ENCODE peak calls at places on chromosomes 11 and 22, in eight cellular contexts. Q, D, S, Z, I, X, O and J are unnamed samples.

GRCh38 chr11:103215812-103216211 is 106.6 kb downstream of the DYNC2H1 start:
- DNase-seq in Q (no peak), S (no peak), I (no peak), X (no peak), D (no peak), Z (no peak), O (peak; percentile 9), J (no peak)

GRCh38 chr11:68939583-68940555 is 36.2 kb downstream of the IGHMBP2 start:
- DNase-seq in S (no peak), Q (no peak), D (no peak), I (no peak), O (no peak), Z (no peak), X (no peak), J (no peak)

GRCh38 chr11:108895579-108896480 is 231.0 kb downstream of the DDX10 start:
- DNase-seq in X (no peak), S (no peak), O (peak; percentile 95), D (no peak), Z (peak; percentile 60), I (peak; percentile 44), Q (no peak), J (no peak)

GRCh38 chr22:49093192-49093880 is 734.3 kb downstream of the BRD1 start:
- DNase-seq in X (no peak), D (no peak), O (no peak), S (no peak), I (no peak), Q (no peak), Z (no peak), J (no peak)

GRCh38 chr11:27412192-27412691 is 49.2 kb upstream of the CCDC34 start:
- DNase-seq in X (no peak), O (no peak), I (no peak), S (no peak), D (no peak), Z (no peak), Q (no peak), J (no peak)

GRCh38 chr22:29114392-29114791 is 41.6 kb downstream of the KREMEN1 start:
- DNase-seq in X (no peak), O (no peak), Q (no peak), Z (no peak), S (no peak), I (no peak), D (no peak), J (no peak)

GRCh38 chr11:126359431-126360048 is 4.1 kb downstream of the ST3GAL4 start:
- DNase-seq in X (peak; percentile 78), I (peak; percentile 88), S (no peak), O (no peak), Z (peak; percentile 56), D (no peak), Q (no peak), J (no peak)

GRCh38 chr11:3165916-3166267 is 782 bp upstream of the OSBPL5 start:
- DNase-seq in Q (no peak), I (no peak), X (no peak), D (peak; percentile 0), Z (no peak), S (no peak), O (no peak), J (no peak)

GRCh38 chr11:26929806-26930517 is 64.0 kb upstream of the FIBIN start:
- DNase-seq in S (no peak), D (no peak), O (no peak), Q (no peak), I (peak; percentile 32), X (no peak), Z (no peak), J (no peak)

GRCh38 chr11:70364745-70365535 is 33.4 kb upstream of the CTTN start:
- DNase-seq in O (no peak), Q (no peak), I (no peak), Z (no peak), S (no peak), X (no peak), D (no peak), J (no peak)

GRCh38 chr11:56716379-56716854 is 17.5 kb downstream of the OR9G1 start:
- DNase-seq in O (peak; percentile 66), Z (no peak), Q (no peak), X (no peak), I (no peak), D (no peak), S (no peak), J (no peak)

GRCh38 chr11:12827929-12828812 is 153.9 kb downstream of the TEAD1 start:
- DNase-seq in O (peak; percentile 69), Z (peak; percentile 85), D (peak; percentile 71), X (no peak), S (peak; percentile 59), I (peak; percentile 68), Q (no peak), J (peak; percentile 67)

GRCh38 chr11:134537941-134538340 is 125.9 kb upstream of the B3GAT1 start:
- DNase-seq in X (peak; percentile 34), S (no peak), Z (no peak), D (no peak), I (no peak), Q (no peak), O (no peak), J (no peak)

GRCh38 chr11:99370557-99371200 is 349.9 kb downstream of the CNTN5 start:
- DNase-seq in S (peak; percentile 70), Q (peak; percentile 3), O (peak; percentile 75), D (peak; percentile 65), X (no peak), Z (peak; percentile 80), I (peak; percentile 15), J (no peak)

GRCh38 chr22:38867496-38868285 is 4.3 kb downstream of the CBX6 start:
- DNase-seq in D (no peak), Q (no peak), X (no peak), I (no peak), Z (no peak), S (no peak), O (no peak), J (no peak)

GRCh38 chr22:50305658-50306566 is 1.5 kb downstream of the PLXNB2 start:
- DNase-seq in O (peak; percentile 92), X (peak; percentile 85), Z (peak; percentile 98), I (peak; percentile 98), D (peak; percentile 57), S (peak; percentile 79), Q (peak; percentile 86), J (peak; percentile 92)

GRCh38 chr11:14179126-14179820 is 179.7 kb downstream of the RRAS2 start:
- DNase-seq in Z (peak; percentile 11), O (no peak), I (peak; percentile 89), X (no peak), Q (no peak), S (no peak), D (no peak), J (no peak)

GRCh38 chr22:22386602-22387385 is 121.7 kb downstream of the ZNF280B start:
- DNase-seq in D (no peak), I (no peak), Z (no peak), S (no peak), X (peak; percentile 80), Q (no peak), O (no peak), J (no peak)

GRCh38 chr11:15289718-15290117 is 175.0 kb downstream of the INSC start:
- DNase-seq in O (no peak), Z (no peak), D (no peak), Q (no peak), X (peak; percentile 79), S (no peak), I (no peak), J (no peak)

GRCh38 chr22:43482310-43482625 is 70.5 kb downstream of the MPPED1 start:
- DNase-seq in Z (no peak), X (no peak), Q (no peak), I (no peak), D (no peak), O (no peak), S (no peak), J (no peak)

GRCh38 chr11:8768625-8769333 is 86.2 kb downstream of the RPL27A start:
- DNase-seq in Z (peak; percentile 63), Q (peak; percentile 63), S (peak; percentile 61), X (no peak), D (no peak), I (peak; percentile 91), O (peak; percentile 79), J (no peak)

GRCh38 chr11:75182652-75183051 is 31.7 kb downstream of the SLCO2B1 start:
- DNase-seq in Z (no peak), O (no peak), X (no peak), D (no peak), Q (no peak), S (no peak), I (no peak), J (no peak)

GRCh38 chr11:130705670-130706421 is 210.4 kb downstream of the SNX19 start:
- DNase-seq in X (no peak), D (no peak), S (no peak), O (peak; percentile 38), I (peak; percentile 40), Z (no peak), Q (no peak), J (no peak)

GRCh38 chr11:35127619-35128018 is 11.4 kb upstream of the CD44 start:
- DNase-seq in S (no peak), X (no peak), D (no peak), I (no peak), Z (no peak), O (no peak), Q (no peak), J (no peak)

GRCh38 chr11:64007160-64007628 is 21.0 kb downstream of the OTUB1 start:
- DNase-seq in S (no peak), Q (no peak), D (peak; percentile 49), Z (peak; percentile 10), I (peak; percentile 21), O (peak; percentile 56), X (peak; percentile 37), J (no peak)
- H3K4me3 ChIP-seq in S (peak overlapping the region; percentile 12), Q (peak overlapping the region; percentile 23), D (no peak overlapping the region), Z (no peak overlapping the region), I (peak overlapping the region; percentile 35), O (peak overlapping the region; percentile 54), X (no peak overlapping the region), J (no peak overlapping the region)

GRCh38 chr11:72719144-72719543 is 33.1 kb downstream of the ARAP1 start:
- DNase-seq in S (no peak), Q (no peak), Z (peak; percentile 55), D (peak; percentile 44), I (peak; percentile 48), O (no peak), X (no peak), J (no peak)
- H3K4me3 ChIP-seq in S (no peak overlapping the region), Q (no peak overlapping the region), Z (no peak overlapping the region), D (no peak overlapping the region), I (no peak overlapping the region), O (no peak overlapping the region), X (no peak overlapping the region), J (no peak overlapping the region)

DNA sequence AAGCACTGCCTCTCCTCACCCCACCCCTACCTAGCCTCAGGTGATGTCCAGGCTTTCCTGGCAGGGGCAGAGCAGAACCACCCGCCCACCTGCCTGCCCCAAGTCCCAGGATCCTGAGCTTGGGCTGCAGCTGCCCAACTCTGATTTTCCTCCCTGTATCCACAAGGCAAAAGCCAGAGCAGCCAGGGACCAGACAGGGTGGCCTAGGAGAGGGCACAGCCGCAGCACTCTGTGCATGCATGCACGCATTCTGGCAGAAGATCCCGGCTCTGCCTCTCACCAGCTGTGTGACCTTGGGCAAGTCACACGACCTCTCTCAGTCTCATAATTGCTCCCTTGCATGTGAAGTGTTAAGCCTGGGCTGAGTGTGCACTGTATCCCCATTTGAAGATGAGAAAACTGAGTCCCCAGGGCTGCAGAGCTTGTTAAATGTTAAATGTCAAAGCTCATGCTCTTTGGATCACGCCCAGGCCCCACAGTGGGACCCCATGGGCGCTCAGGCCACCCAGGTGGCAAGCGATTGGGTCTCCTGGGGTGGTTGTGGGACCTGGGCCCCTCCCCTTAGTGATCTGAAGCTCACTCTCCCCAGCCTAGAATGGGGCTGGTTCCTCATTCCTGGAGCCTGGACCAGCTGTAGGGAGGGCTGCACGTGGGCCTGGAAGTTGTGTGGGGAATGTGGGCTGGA is 2.8 kb upstream of the CARNS1 start:
- DNase-seq in Q (no peak), X (no peak), Z (no peak), D (no peak), I (no peak), O (no peak), S (no peak), J (no peak)
- H3K4me3 ChIP-seq in Q (no peak overlapping the region), X (no peak overlapping the region), Z (no peak overlapping the region), D (no peak overlapping the region), I (no peak overlapping the region), O (no peak overlapping the region), S (no peak overlapping the region), J (no peak overlapping the region)

GRCh38 chr11:63612181-63612580 is 2.1 kb downstream of the PLAAT3 start:
- DNase-seq in Q (no peak), Z (no peak), I (no peak), X (no peak), O (no peak), D (no peak), S (no peak), J (no peak)
- H3K4me3 ChIP-seq in Q (no peak overlapping the region), Z (no peak overlapping the region), I (no peak overlapping the region), X (no peak overlapping the region), O (peak overlapping the region; percentile 49), D (no peak overlapping the region), S (no peak overlapping the region), J (no peak overlapping the region)